ENCODE peak calls at places on chromosomes 16 and 17, in eight cellular contexts. N is uterus, S is EH, R is posterior vena cava, K is cortex of kidney, I is T-helper 2 cell, A is T47D, L is lower lobe of right lung. C is an unnamed sample.

GRCh38 chr17:82058230-82058854 is 6.6 kb downstream of the GPS1 start:
- DNase-seq in N (no peak), S (no peak), R (no peak), K (no peak), I (no peak), A (no peak), L (no peak), C (no peak)

GRCh38 chr16:25390761-25391160 is 133.1 kb upstream of the ZKSCAN2 start:
- DNase-seq in N (no peak), S (no peak), R (no peak), K (no peak), I (no peak), A (no peak), L (no peak), C (no peak)

GRCh38 chr17:50963139-50963538 is 97.0 kb upstream of the TOB1 start:
- DNase-seq in N (no peak), S (peak; percentile 56), R (no peak), K (no peak), I (no peak), A (no peak), L (no peak), C (no peak)

GRCh38 chr17:49890077-49890821 is 42.4 kb upstream of the TAC4 start:
- DNase-seq in N (peak; percentile 24), S (no peak), R (peak; percentile 87), K (no peak), I (no peak), A (no peak), L (no peak), C (no peak)

GRCh38 chr16:49700928-49701685 is 154.8 kb downstream of the ZNF423 start:
- DNase-seq in N (no peak), S (no peak), R (no peak), K (no peak), I (no peak), A (no peak), L (no peak), C (no peak)

GRCh38 chr16:84922351-84923135 is 88.8 kb downstream of the ZDHHC7 start:
- DNase-seq in N (peak; percentile 81), S (no peak), R (no peak), K (no peak), I (no peak), A (no peak), L (peak; percentile 64), C (no peak)

GRCh38 chr17:75557075-75557851 is 30.3 kb upstream of the MYO15B start:
- DNase-seq in N (peak; percentile 44), S (peak; percentile 80), R (no peak), K (no peak), I (no peak), A (peak; percentile 81), L (peak; percentile 82), C (no peak)

GRCh38 chr17:43543300-43543699 is 2.8 kb downstream of the ETV4 start:
- DNase-seq in N (no peak), S (peak; percentile 18), R (no peak), K (no peak), I (no peak), A (no peak), L (no peak), C (no peak)

GRCh38 chr17:75610103-75610984 is 22.7 kb downstream of the MYO15B start:
- DNase-seq in N (no peak), S (no peak), R (no peak), K (no peak), I (no peak), A (no peak), L (no peak), C (no peak)

GRCh38 chr16:23729503-23730424 is 16.7 kb upstream of the ERN2 start:
- DNase-seq in N (no peak), S (peak; percentile 47), R (no peak), K (no peak), I (no peak), A (no peak), L (peak; percentile 49), C (no peak)

GRCh38 chr16:53775821-53776431 is 72.0 kb downstream of the FTO start:
- DNase-seq in N (peak; percentile 44), S (peak; percentile 97), R (no peak), K (no peak), I (no peak), A (peak; percentile 4), L (no peak), C (peak; percentile 87)

GRCh38 chr16:27364493-27365141 is 37.4 kb upstream of the IL21R start:
- DNase-seq in N (no peak), S (no peak), R (no peak), K (no peak), I (no peak), A (no peak), L (no peak), C (no peak)

GRCh38 chr16:4316732-4317461 is 1.0 kb downstream of the GLIS2 start:
- DNase-seq in N (peak; percentile 67), S (peak; percentile 61), R (peak; percentile 89), K (no peak), I (no peak), A (no peak), L (peak; percentile 84), C (no peak)

GRCh38 chr16:75028544-75028943 is 29.7 kb downstream of the ZNRF1 start:
- DNase-seq in N (no peak), S (no peak), R (no peak), K (no peak), I (no peak), A (no peak), L (no peak), C (no peak)

GRCh38 chr16:10386517-10387377 is 886 bp downstream of the ATF7IP2 start:
- DNase-seq in N (no peak), S (no peak), R (no peak), K (no peak), I (no peak), A (no peak), L (no peak), C (peak; percentile 9)

GRCh38 chr16:20042848-20043247 is 30.8 kb downstream of the GPR139 start:
- DNase-seq in N (no peak), S (no peak), R (no peak), K (no peak), I (no peak), A (no peak), L (no peak), C (no peak)

GRCh38 chr17:17484451-17484899 is 7.7 kb downstream of the MED9 start:
- DNase-seq in N (no peak), S (peak; percentile 13), R (no peak), K (no peak), I (peak; percentile 20), A (no peak), L (no peak), C (no peak)

GRCh38 chr17:6061290-6061689 is 8.9 kb upstream of the WSCD1 start:
- DNase-seq in N (no peak), S (peak; percentile 71), R (no peak), K (no peak), I (no peak), A (no peak), L (no peak), C (no peak)

GRCh38 chr17:69763503-69763902 is 311.5 kb upstream of the KCNJ16 start:
- DNase-seq in N (no peak), S (peak; percentile 55), R (no peak), K (no peak), I (no peak), A (no peak), L (no peak), C (no peak)

GRCh38 chr16:52496051-52496876 is 50.7 kb downstream of the TOX3 start:
- DNase-seq in N (no peak), S (no peak), R (no peak), K (no peak), I (no peak), A (no peak), L (no peak), C (no peak)

GRCh38 chr17:63950940-63951907 is 19.1 kb upstream of the CD79B start:
- DNase-seq in N (no peak), S (no peak), R (no peak), K (no peak), I (no peak), A (peak; percentile 96), L (no peak), C (no peak)

GRCh38 chr16:88970539-88971065 is 6.4 kb downstream of the CBFA2T3 start:
- DNase-seq in N (no peak), S (no peak), R (no peak), K (no peak), I (no peak), A (no peak), L (no peak), C (no peak)

GRCh38 chr17:10062757-10063385 is 135.5 kb downstream of the GAS7 start:
- DNase-seq in N (peak; percentile 18), S (no peak), R (peak; percentile 72), K (no peak), I (no peak), A (no peak), L (no peak), C (peak; percentile 22)

GRCh38 chr16:54875443-54875842 is 55.2 kb upstream of the IRX5 start:
- DNase-seq in N (no peak), S (no peak), R (no peak), K (no peak), I (no peak), A (no peak), L (no peak), C (no peak)

GRCh38 chr17:80639658-80640057 is 95.0 kb downstream of the RPTOR start:
- DNase-seq in N (no peak), S (no peak), R (no peak), K (no peak), I (no peak), A (no peak), L (no peak), C (no peak)

GRCh38 chr17:81641825-81642489 is 5.0 kb downstream of the TSPAN10 start:
- DNase-seq in N (no peak), S (peak; percentile 85), R (no peak), K (no peak), I (no peak), A (no peak), L (no peak), C (no peak)

GRCh38 chr17:21573961-21574610 is 118.2 kb upstream of the KCNJ18 start:
- DNase-seq in N (peak; percentile 72), S (peak; percentile 89), R (peak; percentile 91), K (no peak), I (no peak), A (no peak), L (peak; percentile 66), C (no peak)

GRCh38 chr17:31387438-31387837 is 4.0 kb upstream of the RAB11FIP4 start:
- DNase-seq in N (no peak), S (no peak), R (no peak), K (no peak), I (no peak), A (no peak), L (no peak), C (no peak)

GRCh38 chr16:73610605-73611177 is 562.8 kb upstream of the ZFHX3 start:
- DNase-seq in N (no peak), S (no peak), R (no peak), K (no peak), I (no peak), A (no peak), L (no peak), C (no peak)

GRCh38 chr16:50207652-50208051 is 54.5 kb downstream of the TENT4B start:
- DNase-seq in N (no peak), S (peak; percentile 74), R (no peak), K (no peak), I (no peak), A (no peak), L (no peak), C (no peak)

GRCh38 chr16:78210305-78210704 is 110.9 kb downstream of the WWOX start:
- DNase-seq in N (no peak), S (no peak), R (no peak), K (no peak), I (no peak), A (no peak), L (no peak), C (no peak)

GRCh38 chr16:73172621-73173312 is 124.8 kb upstream of the ZFHX3 start:
- DNase-seq in N (peak; percentile 85), S (peak; percentile 97), R (peak; percentile 89), K (no peak), I (no peak), A (peak; percentile 75), L (peak; percentile 71), C (no peak)